ENCODE peak calls at places on chromosome 11, in nine cellular contexts. L, E, A, X, V, G, R, M and S are unnamed samples.

GRCh38 chr11:68828155-68828931 is 13.4 kb downstream of the CPT1A start:
- DNase-seq in L (no peak), E (no peak), A (no peak), X (no peak), V (no peak), G (no peak), R (no peak), M (no peak), S (no peak)

GRCh38 chr11:13667245-13667644 is 1.2 kb upstream of the FAR1 start:
- DNase-seq in L (peak), E (no peak), A (no peak), X (no peak), V (no peak), G (peak), R (no peak), M (no peak), S (peak)

GRCh38 chr11:36149538-36150242 is 139.5 kb downstream of the COMMD9 start:
- DNase-seq in L (peak), E (peak), A (peak), X (peak), V (no peak), G (peak), R (peak), M (peak), S (peak)

GRCh38 chr11:121435796-121436511 is 16.2 kb upstream of the SORL1 start:
- DNase-seq in L (no peak), E (no peak), A (no peak), X (no peak), V (no peak), G (no peak), R (no peak), M (no peak), S (no peak)

GRCh38 chr11:15471028-15471708 is 356.4 kb downstream of the INSC start:
- DNase-seq in L (no peak), E (no peak), A (no peak), X (no peak), V (no peak), G (no peak), R (no peak), M (no peak), S (no peak)

GRCh38 chr11:111635706-111636045 is 33.4 kb downstream of the SIK2 start:
- DNase-seq in L (peak), E (no peak), A (no peak), X (no peak), V (no peak), G (peak), R (no peak), M (no peak), S (peak)

GRCh38 chr11:44709966-44710365 is 16.8 kb upstream of the TSPAN18 start:
- DNase-seq in L (peak), E (peak), A (no peak), X (no peak), V (no peak), G (peak), R (no peak), M (no peak), S (peak)

GRCh38 chr11:57798905-57799559 is 37.4 kb downstream of the CTNND1 start:
- DNase-seq in L (peak), E (peak), A (peak), X (no peak), V (no peak), G (peak), R (no peak), M (no peak), S (peak)

GRCh38 chr11:76642341-76642740 is 28.2 kb downstream of the LRRC32 start:
- DNase-seq in L (no peak), E (no peak), A (no peak), X (no peak), V (no peak), G (no peak), R (no peak), M (no peak), S (no peak)

GRCh38 chr11:32100495-32100894 is 9.6 kb downstream of the RCN1 start:
- DNase-seq in L (peak), E (no peak), A (no peak), X (no peak), V (no peak), G (peak), R (no peak), M (no peak), S (no peak)

GRCh38 chr11:20066783-20067156 is 93.5 kb downstream of the DBX1 start:
- DNase-seq in L (no peak), E (no peak), A (no peak), X (no peak), V (no peak), G (no peak), R (no peak), M (no peak), S (no peak)

GRCh38 chr11:100902454-100903141 is 215.5 kb downstream of the ARHGAP42 start:
- DNase-seq in L (no peak), E (no peak), A (no peak), X (no peak), V (no peak), G (no peak), R (no peak), M (no peak), S (no peak)

GRCh38 chr11:46485852-46486443 is 94.4 kb upstream of the CHRM4 start:
- DNase-seq in L (no peak), E (no peak), A (no peak), X (no peak), V (no peak), G (no peak), R (no peak), M (no peak), S (no peak)

GRCh38 chr11:117928818-117929567 is at the start of gene TMPRSS13:
- DNase-seq in L (no peak), E (peak), A (no peak), X (peak), V (no peak), G (no peak), R (no peak), M (no peak), S (no peak)

DNA sequence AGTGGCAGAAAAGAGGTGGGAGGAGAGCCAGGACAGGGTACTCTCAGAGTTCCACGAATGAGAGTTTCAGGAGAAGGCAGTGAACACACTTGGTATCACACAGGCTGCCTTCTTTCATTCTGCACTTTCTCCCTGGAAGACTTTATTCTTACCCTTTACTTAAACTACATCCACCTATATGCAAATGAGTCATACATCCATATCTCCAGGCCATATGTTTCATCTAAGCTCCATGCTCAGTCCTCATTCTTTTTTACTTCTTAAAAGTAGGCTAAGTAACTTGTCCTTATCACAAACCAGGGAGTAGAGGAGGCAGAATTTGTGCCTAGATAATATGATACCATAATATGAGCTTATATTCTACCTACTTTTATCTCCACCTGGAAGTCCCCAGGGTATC is 6.2 kb upstream of the HYLS1 start:
- DNase-seq in L (no peak), E (no peak), A (no peak), X (no peak), V (no peak), G (no peak), R (no peak), M (no peak), S (no peak)
- H3K9ac ChIP-seq in L (no peak), E (no peak), A (no peak), X (no peak), V (no peak), G (no peak), R (no peak), M (no peak), S (no peak)

GRCh38 chr11:65456418-65456817 is 33.8 kb downstream of the NEAT1 start:
- DNase-seq in L (no peak), E (peak), A (no peak), X (no peak), V (no peak), G (no peak), R (no peak), M (no peak), S (peak)
- H2AFZ ChIP-seq in L (no peak), E (no peak), A (no peak), X (no peak), V (no peak), G (no peak), R (no peak), M (no peak), S (no peak)

DNA sequence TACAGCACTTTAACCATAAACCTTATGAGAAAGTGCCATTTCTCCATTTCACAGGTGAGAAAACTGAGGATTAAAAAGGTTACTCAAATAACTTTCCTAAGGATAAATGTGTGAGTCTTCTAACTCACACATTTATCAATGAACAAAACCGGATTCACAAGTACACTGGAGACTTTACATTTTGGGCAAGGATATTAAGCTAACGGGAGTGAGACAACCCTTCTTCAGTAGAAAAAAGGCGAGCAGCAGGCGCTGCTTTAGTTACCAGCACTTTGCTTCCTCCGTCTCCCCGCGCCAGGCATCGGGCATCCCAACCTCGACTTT is 356 bp upstream of the TTC12 start:
- DNase-seq in L (no peak), E (no peak), A (no peak), X (no peak), V (no peak), G (no peak), R (no peak), M (no peak), S (no peak)
- H3K9ac ChIP-seq in L (no peak), E (no peak), A (no peak), X (no peak), V (no peak), G (peak), R (no peak), M (peak), S (peak)

GRCh38 chr11:73963861-73964260 is 13.0 kb downstream of the DNAJB13 start:
- DNase-seq in L (no peak), E (no peak), A (no peak), X (no peak), V (no peak), G (no peak), R (no peak), M (no peak), S (peak)
- H2AFZ ChIP-seq in L (peak), E (peak), A (no peak), X (no peak), V (peak), G (peak), R (peak), M (no peak), S (peak)

DNA sequence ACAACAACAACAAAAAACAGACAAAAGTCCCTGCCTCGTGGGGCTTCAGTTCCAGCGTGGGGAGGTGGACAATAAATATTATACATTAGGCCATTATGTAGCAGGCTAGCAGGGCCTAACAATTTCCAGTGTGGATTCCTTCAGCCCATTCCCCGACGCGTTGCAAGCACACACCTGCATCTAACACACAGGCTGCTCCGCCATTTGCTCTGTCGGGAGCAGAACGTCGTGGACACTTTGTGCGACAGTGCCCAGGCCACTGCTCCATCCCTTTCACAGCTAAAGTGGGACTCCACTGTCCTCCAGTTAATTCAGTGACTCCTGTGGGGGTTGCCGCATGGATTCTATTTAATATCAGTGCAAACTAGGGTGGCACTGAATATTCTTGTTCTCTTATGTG is 10.9 kb upstream of the FGF3 start:
- DNase-seq in L (no peak), E (no peak), A (no peak), X (no peak), V (no peak), G (no peak), R (no peak), M (no peak), S (no peak)
- H3K9ac ChIP-seq in L (no peak), E (no peak), A (no peak), X (no peak), V (no peak), G (no peak), R (no peak), M (no peak), S (no peak)

DNA sequence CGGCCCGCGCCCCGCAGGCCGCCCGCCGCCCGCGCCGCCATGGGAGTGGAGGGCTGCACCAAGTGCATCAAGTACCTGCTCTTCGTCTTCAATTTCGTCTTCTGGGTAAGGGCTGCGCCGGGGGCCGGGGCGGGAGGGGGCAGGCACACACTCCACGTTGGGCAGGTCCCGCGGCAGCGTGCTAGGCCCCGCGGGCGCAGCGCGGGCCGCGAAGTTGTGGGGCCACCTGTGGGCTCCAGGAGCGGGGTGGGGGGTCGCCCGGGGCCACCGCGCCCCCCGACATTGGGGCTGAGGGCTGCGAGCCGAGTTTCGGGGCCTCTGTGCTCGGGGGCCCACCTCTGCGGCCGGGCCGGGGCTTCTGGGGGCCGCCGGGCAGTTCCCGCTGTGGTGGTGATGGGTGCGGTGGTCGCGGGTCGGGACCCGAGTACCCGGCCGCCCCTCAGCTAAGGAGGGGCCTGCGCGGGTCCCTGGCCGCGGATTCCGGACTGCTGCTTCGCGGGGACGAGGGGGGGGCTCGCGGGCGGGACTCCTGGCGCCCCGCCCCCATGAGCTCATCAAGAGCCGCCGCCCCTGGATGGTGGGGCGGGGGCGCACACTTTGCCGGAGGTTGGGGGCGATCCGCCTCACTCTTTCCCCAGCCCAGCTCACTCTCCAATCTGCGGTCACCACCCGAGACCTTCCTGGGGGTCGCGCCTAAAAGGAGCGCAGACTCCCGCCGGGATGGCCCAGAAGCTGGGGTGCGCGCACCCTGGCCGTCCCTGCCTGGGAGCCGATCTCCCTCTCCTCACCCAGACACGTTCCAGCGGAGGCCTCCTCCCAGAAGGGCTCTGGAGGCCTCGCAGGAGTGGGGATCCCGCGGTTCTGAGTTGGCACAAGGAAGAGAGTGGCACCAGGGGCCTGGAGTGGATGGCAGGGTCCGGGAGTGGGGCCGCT is 667 bp downstream of the CD81 start:
- DNase-seq in L (peak), E (peak), A (no peak), X (peak), V (peak), G (peak), R (peak), M (no peak), S (peak)
- H2AFZ ChIP-seq in L (no peak), E (no peak), A (no peak), X (no peak), V (no peak), G (peak), R (peak), M (no peak), S (peak)

GRCh38 chr11:66466225-66467033 is at the start of gene PELI3:
- DNase-seq in L (peak), E (peak), A (peak), X (peak), V (peak), G (peak), R (peak), M (peak), S (peak)
- H3K9ac ChIP-seq in L (peak), E (peak), A (peak), X (peak), V (peak), G (peak), R (peak), M (peak), S (peak)

GRCh38 chr11:119434531-119435330 is 11.8 kb upstream of the THY1 start:
- DNase-seq in L (no peak), E (no peak), A (no peak), X (no peak), V (no peak), G (no peak), R (no peak), M (no peak), S (peak)
- H2AFZ ChIP-seq in L (no peak), E (no peak), A (no peak), X (no peak), V (no peak), G (peak), R (no peak), M (no peak), S (no peak)